ENCODE peak calls at places on chromosomes 1 and 21, in nine cellular contexts. X is choroid plexus epithelial cell, T is fibroblast of lung, V is kidney epithelial cell, Q is upper lobe of right lung, O is Caco-2, G is left lung, D is GM12878, A is cardiac muscle cell. W is an unnamed sample.

GRCh38 chr1:15802234-15802965 is 5.0 kb downstream of the UQCRHL start:
- DNase-seq in X (peak), T (peak), V (no peak), Q (no peak), O (no peak), G (no peak), D (no peak), A (peak), W (no peak)

GRCh38 chr1:14946567-14947285 is 206.8 kb upstream of the TMEM51 start:
- DNase-seq in X (peak), T (peak), V (no peak), Q (no peak), O (no peak), G (peak), D (no peak), A (peak), W (no peak)

GRCh38 chr1:166457700-166458099 is 290.9 kb upstream of the FAM78B start:
- DNase-seq in X (no peak), T (no peak), V (no peak), Q (no peak), O (no peak), G (no peak), D (no peak), A (no peak), W (no peak)

GRCh38 chr1:247331526-247332214 is at the start of gene ZNF496:
- DNase-seq in X (peak), T (peak), V (peak), Q (peak), O (peak), G (peak), D (no peak), A (peak), W (peak)

GRCh38 chr21:45894107-45894810 is 87.3 kb upstream of the COL6A1 start:
- DNase-seq in X (peak), T (peak), V (no peak), Q (no peak), O (no peak), G (peak), D (no peak), A (peak), W (peak)

GRCh38 chr1:32500387-32501209 is 35.7 kb downstream of the ZBTB8B start:
- DNase-seq in X (peak), T (peak), V (no peak), Q (peak), O (peak), G (peak), D (no peak), A (peak), W (no peak)

GRCh38 chr1:204623894-204624361 is 61.6 kb downstream of the LRRN2 start:
- DNase-seq in X (peak), T (no peak), V (no peak), Q (no peak), O (peak), G (no peak), D (no peak), A (no peak), W (no peak)

GRCh38 chr1:92961896-92962752 is 862 bp upstream of the DIPK1A start:
- DNase-seq in X (peak), T (peak), V (no peak), Q (no peak), O (peak), G (no peak), D (peak), A (peak), W (no peak)

GRCh38 chr21:35925497-35925896 is 134.8 kb downstream of the SETD4 start:
- DNase-seq in X (no peak), T (peak), V (peak), Q (no peak), O (no peak), G (no peak), D (no peak), A (peak), W (no peak)

GRCh38 chr1:159705251-159705910 is 9.0 kb downstream of the CRP start:
- DNase-seq in X (no peak), T (no peak), V (no peak), Q (no peak), O (no peak), G (no peak), D (no peak), A (no peak), W (no peak)

GRCh38 chr1:93437976-93438605 is 9.8 kb upstream of the FNBP1L start:
- DNase-seq in X (peak), T (peak), V (no peak), Q (no peak), O (peak), G (no peak), D (no peak), A (peak), W (no peak)

GRCh38 chr1:112975336-112975735 is 19.3 kb upstream of the SLC16A1 start:
- DNase-seq in X (peak), T (no peak), V (no peak), Q (no peak), O (peak), G (no peak), D (no peak), A (peak), W (no peak)

GRCh38 chr1:214192825-214193643 is 87.9 kb upstream of the SMYD2 start:
- DNase-seq in X (peak), T (no peak), V (no peak), Q (no peak), O (no peak), G (no peak), D (no peak), A (peak), W (no peak)

GRCh38 chr1:6634278-6635052 is 9.8 kb downstream of the THAP3 start:
- DNase-seq in X (peak), T (peak), V (no peak), Q (peak), O (peak), G (peak), D (no peak), A (peak), W (no peak)

GRCh38 chr1:225445644-225446297 is 17.9 kb upstream of the LBR start:
- DNase-seq in X (peak), T (no peak), V (peak), Q (peak), O (no peak), G (no peak), D (no peak), A (peak), W (no peak)

GRCh38 chr1:206606867-206607266 is 5.4 kb downstream of the EIF2D start:
- DNase-seq in X (peak), T (no peak), V (no peak), Q (no peak), O (peak), G (no peak), D (no peak), A (peak), W (peak)

GRCh38 chr21:39900491-39900890 is 33.3 kb downstream of the PCP4 start:
- DNase-seq in X (no peak), T (no peak), V (no peak), Q (no peak), O (no peak), G (no peak), D (no peak), A (no peak), W (no peak)

GRCh38 chr1:15915991-15916390 is 59.9 kb downstream of the ZBTB17 start:
- DNase-seq in X (peak), T (peak), V (no peak), Q (no peak), O (no peak), G (no peak), D (no peak), A (no peak), W (no peak)

GRCh38 chr1:229885568-229886495 is 181.2 kb upstream of the GALNT2 start:
- DNase-seq in X (no peak), T (no peak), V (no peak), Q (no peak), O (no peak), G (no peak), D (no peak), A (no peak), W (no peak)

GRCh38 chr1:82632164-82632563 is 831.4 kb downstream of the ADGRL2 start:
- DNase-seq in X (no peak), T (no peak), V (no peak), Q (no peak), O (no peak), G (no peak), D (no peak), A (peak), W (no peak)

GRCh38 chr1:16119926-16120325 is 35.9 kb downstream of the EPHA2 start:
- DNase-seq in X (no peak), T (no peak), V (no peak), Q (no peak), O (no peak), G (peak), D (no peak), A (no peak), W (no peak)

GRCh38 chr1:160781129-160781808 is 14.7 kb upstream of the LY9 start:
- DNase-seq in X (no peak), T (no peak), V (no peak), Q (no peak), O (peak), G (no peak), D (no peak), A (no peak), W (no peak)

GRCh38 chr21:44836666-44837471 is 19.0 kb upstream of the SUMO3 start:
- DNase-seq in X (peak), T (peak), V (no peak), Q (no peak), O (peak), G (no peak), D (no peak), A (peak), W (no peak)

GRCh38 chr21:31730687-31731111 is 1.2 kb downstream of the SCAF4 start:
- DNase-seq in X (peak), T (no peak), V (no peak), Q (no peak), O (no peak), G (no peak), D (no peak), A (no peak), W (no peak)

GRCh38 chr1:92755541-92756351 is 29.2 kb downstream of the EVI5 start:
- DNase-seq in X (no peak), T (peak), V (no peak), Q (no peak), O (no peak), G (peak), D (no peak), A (peak), W (no peak)

GRCh38 chr1:34415140-34415539 is 238.4 kb downstream of the C1orf94 start:
- DNase-seq in X (no peak), T (no peak), V (no peak), Q (no peak), O (no peak), G (no peak), D (no peak), A (no peak), W (no peak)

GRCh38 chr21:44304846-44305245 is 5.0 kb downstream of the PFKL start:
- DNase-seq in X (peak), T (peak), V (no peak), Q (no peak), O (peak), G (no peak), D (no peak), A (peak), W (no peak)

GRCh38 chr21:43728467-43729390 is 9.8 kb downstream of the PDXK start:
- DNase-seq in X (peak), T (peak), V (peak), Q (peak), O (no peak), G (peak), D (peak), A (peak), W (peak)

GRCh38 chr1:153429266-153430165 is 13.2 kb downstream of the S100A7A start:
- DNase-seq in X (no peak), T (no peak), V (no peak), Q (peak), O (no peak), G (no peak), D (no peak), A (no peak), W (no peak)

GRCh38 chr1:209774592-209774991 is 9.8 kb downstream of the C1orf74 start:
- DNase-seq in X (no peak), T (no peak), V (no peak), Q (no peak), O (no peak), G (no peak), D (peak), A (no peak), W (no peak)

DNA sequence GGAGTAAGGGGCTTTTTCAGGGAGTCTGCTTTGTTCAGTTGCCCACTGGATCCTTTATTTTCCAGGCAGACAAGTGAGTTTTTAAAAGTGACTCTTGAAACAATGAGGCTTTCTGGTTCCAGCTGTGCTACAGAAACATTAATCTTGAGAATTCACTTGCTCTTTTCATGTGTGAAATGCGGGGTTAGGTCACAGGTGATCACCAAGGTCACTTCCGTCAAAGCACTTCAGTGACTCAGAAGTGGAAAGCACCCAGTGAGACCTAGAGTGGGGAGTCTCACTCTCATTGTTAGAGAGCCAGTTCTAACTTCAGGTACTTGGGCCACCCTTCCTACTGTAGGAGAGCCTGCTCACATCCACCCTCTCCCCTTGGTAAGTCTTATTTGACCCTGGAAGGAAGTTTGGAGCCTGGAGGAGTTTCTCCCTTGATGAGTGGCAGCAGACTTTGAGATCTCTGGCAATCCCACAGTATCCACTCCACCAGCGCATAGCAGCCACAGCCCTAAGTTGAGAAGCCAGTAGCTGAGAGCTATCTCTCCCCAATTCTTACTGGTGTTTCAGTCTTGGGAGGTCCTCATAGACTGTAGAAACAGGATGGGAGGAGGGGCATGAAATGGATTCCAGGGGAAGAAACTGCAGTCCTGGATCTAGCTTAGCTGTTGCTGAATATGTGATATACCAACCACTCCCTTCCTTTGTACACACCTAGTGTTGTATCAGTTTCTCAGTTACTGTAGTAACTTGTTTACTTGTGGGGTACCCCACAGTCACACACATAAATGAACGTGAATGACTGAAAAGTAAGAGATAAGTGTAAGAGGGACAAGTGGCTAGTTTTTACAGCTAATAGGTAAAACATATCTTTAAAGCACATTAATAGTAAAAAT is 3.1 kb downstream of the TACSTD2 start:
- DNase-seq in X (no peak), T (no peak), V (no peak), Q (no peak), O (no peak), G (no peak), D (peak), A (no peak), W (no peak)
- H3K4me3 ChIP-seq in X (no peak), T (no peak), V (peak), Q (peak), O (no peak), G (no peak), D (peak), A (no peak), W (no peak)

GRCh38 chr1:2447274-2448097 is 28.6 kb upstream of the PLCH2 start:
- DNase-seq in X (no peak), T (no peak), V (no peak), Q (no peak), O (no peak), G (no peak), D (no peak), A (no peak), W (no peak)

GRCh38 chr1:2445162-2445822 is 30.8 kb upstream of the PLCH2 start:
- DNase-seq in X (no peak), T (no peak), V (no peak), Q (no peak), O (no peak), G (no peak), D (no peak), A (no peak), W (no peak)

GRCh38 chr1:2445823-2446215 is 30.3 kb upstream of the PLCH2 start:
- DNase-seq in X (no peak), T (no peak), V (no peak), Q (no peak), O (no peak), G (no peak), D (no peak), A (no peak), W (no peak)

GRCh38 chr1:2446861-2447260 is 29.2 kb upstream of the PLCH2 start:
- DNase-seq in X (no peak), T (no peak), V (no peak), Q (no peak), O (no peak), G (no peak), D (no peak), A (no peak), W (no peak)

GRCh38 chr1:2446394-2446793 is 29.7 kb upstream of the PLCH2 start:
- DNase-seq in X (peak), T (no peak), V (no peak), Q (no peak), O (no peak), G (no peak), D (no peak), A (no peak), W (no peak)
- TF ChIP-seq CTCF in X (no peak), T (no peak), V (no peak), Q (no peak), O (no peak), G (no peak), D (no peak), A (no peak), W (no peak)

GRCh38 chr1:203063287-203063686 is 22.5 kb downstream of the MYOG start:
- DNase-seq in X (no peak), T (no peak), V (no peak), Q (no peak), O (no peak), G (no peak), D (no peak), A (no peak), W (no peak)

GRCh38 chr1:203065191-203065590 is 20.6 kb downstream of the MYOG start:
- DNase-seq in X (no peak), T (no peak), V (no peak), Q (no peak), O (no peak), G (no peak), D (no peak), A (no peak), W (no peak)

GRCh38 chr1:203069028-203069804 is 16.6 kb downstream of the MYOG start:
- DNase-seq in X (no peak), T (peak), V (no peak), Q (no peak), O (no peak), G (no peak), D (no peak), A (peak), W (no peak)

GRCh38 chr1:203072002-203072607 is 13.7 kb downstream of the MYOG start:
- DNase-seq in X (no peak), T (no peak), V (no peak), Q (peak), O (no peak), G (no peak), D (no peak), A (no peak), W (no peak)

DNA sequence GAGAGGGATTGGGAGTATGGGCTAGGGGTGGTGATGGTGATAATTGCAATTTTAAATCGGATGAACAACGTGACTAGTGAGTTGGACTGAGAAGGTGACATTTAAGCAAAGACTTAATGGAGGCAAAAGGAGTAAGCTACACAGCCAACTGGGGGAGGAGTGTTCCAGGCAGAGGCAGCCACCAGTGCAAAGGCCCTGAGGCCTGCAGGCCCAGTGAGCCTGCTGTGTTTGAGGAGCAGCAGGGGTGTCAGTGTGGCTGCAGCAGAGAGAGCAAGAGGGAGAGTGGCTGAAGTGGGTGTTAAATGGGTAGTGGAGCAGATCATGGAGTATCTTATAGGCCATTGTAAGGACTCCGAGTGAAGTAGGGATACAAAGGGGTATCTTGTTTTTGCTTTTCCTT is 18.8 kb downstream of the MYOG start:
- DNase-seq in X (no peak), T (no peak), V (no peak), Q (no peak), O (no peak), G (no peak), D (no peak), A (no peak), W (no peak)
- H3K4me3 ChIP-seq in X (no peak), T (no peak), V (no peak), Q (no peak), O (no peak), G (no peak), D (no peak), A (no peak), W (no peak)

GRCh38 chr1:44407430-44408180 is 2.5 kb downstream of the RNF220 start:
- DNase-seq in X (no peak), T (no peak), V (no peak), Q (no peak), O (no peak), G (peak), D (no peak), A (no peak), W (no peak)

GRCh38 chr1:44405804-44406743 is 1.0 kb downstream of the RNF220 start:
- DNase-seq in X (peak), T (peak), V (no peak), Q (no peak), O (peak), G (peak), D (no peak), A (no peak), W (no peak)

GRCh38 chr1:44408181-44409018 is 3.3 kb downstream of the RNF220 start:
- DNase-seq in X (peak), T (peak), V (no peak), Q (no peak), O (peak), G (no peak), D (no peak), A (peak), W (no peak)

GRCh38 chr1:44406761-44407429 is 1.8 kb downstream of the RNF220 start:
- DNase-seq in X (no peak), T (no peak), V (no peak), Q (no peak), O (no peak), G (peak), D (no peak), A (no peak), W (no peak)

DNA sequence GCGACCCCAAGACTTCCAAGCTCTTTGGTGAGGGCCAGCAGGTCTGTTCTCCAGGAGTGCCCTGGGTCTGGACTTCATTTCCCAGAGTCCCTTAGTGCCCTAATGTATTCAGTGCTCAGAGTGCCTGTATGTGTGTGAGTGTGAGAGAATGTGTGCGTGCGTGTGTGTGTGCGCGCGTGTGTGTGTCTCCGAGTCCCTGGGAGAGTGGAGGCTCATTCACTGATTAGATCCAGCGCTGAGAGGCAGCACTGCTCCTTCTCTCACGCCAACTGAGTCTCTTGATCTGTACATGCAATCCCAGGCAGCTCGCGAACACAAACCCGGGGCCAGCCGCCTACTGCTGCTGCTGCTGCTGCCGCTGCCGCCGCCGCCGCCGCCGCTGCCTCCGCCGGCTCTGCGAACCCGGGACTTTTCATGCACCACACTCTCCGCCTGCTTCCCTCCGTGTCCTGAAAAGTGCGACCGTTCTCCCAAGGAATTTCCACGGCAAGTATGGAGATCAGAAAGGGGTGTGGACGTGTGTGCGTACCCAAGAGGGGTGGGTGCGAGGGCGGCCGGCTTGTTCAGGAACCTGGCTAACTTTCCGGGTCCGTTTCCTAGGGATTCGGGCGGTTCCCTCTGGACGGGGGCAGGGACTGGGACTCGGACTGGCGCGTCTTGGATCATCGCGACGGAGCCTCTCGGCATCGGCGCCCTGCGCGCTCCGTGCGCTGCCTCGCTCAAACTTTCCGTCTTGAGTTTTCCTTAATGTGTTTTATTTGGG is at the start of gene RNF220:
- DNase-seq in X (peak), T (peak), V (peak), Q (peak), O (peak), G (peak), D (no peak), A (peak), W (peak)
- TF ChIP-seq CTCF in X (peak), T (no peak), V (no peak), Q (no peak), O (no peak), G (no peak), D (no peak), A (no peak), W (no peak)

GRCh38 chr1:220747426-220748090 is 564 bp upstream of the MTARC2 start:
- DNase-seq in X (no peak), T (no peak), V (peak), Q (no peak), O (no peak), G (no peak), D (no peak), A (no peak), W (no peak)
- H3K4me3 ChIP-seq in X (peak), T (peak), V (peak), Q (peak), O (peak), G (peak), D (no peak), A (peak), W (peak)

GRCh38 chr1:168129933-168130332 is 6.8 kb downstream of the GPR161 start:
- DNase-seq in X (no peak), T (no peak), V (no peak), Q (no peak), O (no peak), G (no peak), D (no peak), A (no peak), W (no peak)
- TF ChIP-seq CTCF in X (no peak), T (no peak), V (no peak), Q (no peak), O (no peak), G (no peak), D (no peak), A (no peak), W (no peak)

W was measured in HFF-Myc.